ENCODE peak calls at places on chromosomes 12 and 14, in eight cellular contexts. G is fibroblast of pulmonary artery; M is NCI-H69; R is NCI-H460; U is stimulated activated naive B cell treated with anti-CD40 and anti-IgM and Interleukin-4, amounts not matched to agents 10 μg/mL and 1 μg/mL and 100 μg/mL, for 72 hours; S is T-helper 9 cell; H is stimulated activated CD4-positive, alpha-beta T cell treated with anti-CD3 and anti-CD28 coated beads, Interleukin-4, amount 100 ng/mL, for 1 hour; N is H7. B is an unnamed sample.

GRCh38 chr12:53381739-53382630 is 2.0 kb downstream of the SP1 start:
- DNase-seq in H (peak; percentile 22), U (peak; percentile 56), N (peak; percentile 56), R (peak; percentile 63), G (peak; percentile 80), S (peak; percentile 14), M (peak; percentile 47), B (peak; percentile 36)

GRCh38 chr14:93963692-93964091 is 12.7 kb downstream of the ASB2 start:
- DNase-seq in N (no peak), R (no peak), M (no peak), U (no peak), G (no peak), H (no peak), S (no peak), B (no peak)

GRCh38 chr12:51011960-51012359 is 14.2 kb downstream of the SLC11A2 start:
- DNase-seq in M (peak; percentile 75), S (no peak), H (no peak), N (no peak), R (no peak), G (no peak), U (no peak), B (no peak)

GRCh38 chr14:46580941-46581671 is 70.5 kb downstream of the RPL10L start:
- DNase-seq in G (peak; percentile 45), H (no peak), N (peak; percentile 16), S (no peak), M (peak; percentile 65), R (peak; percentile 43), U (no peak), B (no peak)

GRCh38 chr12:78120866-78121590 is 290.3 kb downstream of the NAV3 start:
- DNase-seq in N (no peak), H (no peak), U (no peak), G (peak; percentile 79), R (peak; percentile 33), S (no peak), M (peak; percentile 55), B (no peak)

GRCh38 chr12:127025545-127025944 is 1241.4 kb upstream of the TMEM132C start:
- DNase-seq in U (no peak), M (no peak), H (no peak), S (no peak), G (peak; percentile 1), N (no peak), R (no peak), B (no peak)

GRCh38 chr14:32697704-32698103 is 241.0 kb upstream of the NPAS3 start:
- DNase-seq in G (peak; percentile 62), U (no peak), N (no peak), R (no peak), S (no peak), M (no peak), H (no peak), B (no peak)

GRCh38 chr14:71883094-71883493 is 49.1 kb upstream of the RGS6 start:
- DNase-seq in N (no peak), R (no peak), M (no peak), G (no peak), S (no peak), U (peak; percentile 23), H (no peak), B (no peak)

GRCh38 chr14:105271224-105271890 is 23.0 kb downstream of the BTBD6 start:
- DNase-seq in R (no peak), U (no peak), G (no peak), M (no peak), S (no peak), H (no peak), N (no peak), B (no peak)

GRCh38 chr14:74848768-74849167 is 27.2 kb downstream of the PROX2 start:
- DNase-seq in S (no peak), M (no peak), N (no peak), U (no peak), G (no peak), H (no peak), R (no peak), B (no peak)

GRCh38 chr14:92531151-92531873 is 17.7 kb downstream of the RIN3 start:
- DNase-seq in S (no peak), N (no peak), M (no peak), G (no peak), H (peak; percentile 32), R (no peak), U (peak; percentile 44), B (peak; percentile 57)

GRCh38 chr14:103103461-103104388 is 9.2 kb downstream of the EXOC3L4 start:
- DNase-seq in N (peak; percentile 84), U (no peak), G (peak; percentile 50), M (peak; percentile 93), H (no peak), R (peak; percentile 62), S (no peak), B (no peak)

GRCh38 chr12:95815635-95816212 is 25.2 kb upstream of the NTN4 start:
- DNase-seq in S (no peak), N (peak; percentile 26), G (peak; percentile 62), H (no peak), M (peak; percentile 50), R (peak; percentile 66), U (no peak), B (no peak)

GRCh38 chr14:37172024-37172869 is at the start of gene SLC25A21:
- DNase-seq in G (peak; percentile 84), R (peak; percentile 73), U (no peak), S (no peak), M (peak; percentile 95), N (peak; percentile 82), H (no peak), B (no peak)